ENCODE peak calls at places on chromosomes 5 and 9, in seven cellular contexts. One of them, this sample, is unnamed.

GRCh38 chr5:100644776-100645175 is 109.6 kb downstream of the FAM174A start:
- DNase-seq in D721Med: no peak
- DNase-seq in foreskin fibroblast: no peak
- DNase-seq in upper lobe of left lung: no peak
- DNase-seq in AG09309: no peak
- DNase-seq in ascending aorta: no peak
- DNase-seq in body of pancreas: no peak
- DNase-seq in this sample: no peak

GRCh38 chr9:117044241-117044640 is 357.1 kb downstream of the TRIM32 start:
- DNase-seq in D721Med: no peak
- DNase-seq in foreskin fibroblast: no peak
- DNase-seq in upper lobe of left lung: no peak
- DNase-seq in AG09309: no peak
- DNase-seq in ascending aorta: no peak
- DNase-seq in body of pancreas: no peak
- DNase-seq in this sample: no peak

GRCh38 chr5:58127132-58127485 is 332.8 kb downstream of the PLK2 start:
- DNase-seq in D721Med: no peak
- DNase-seq in foreskin fibroblast: no peak
- DNase-seq in upper lobe of left lung: no peak
- DNase-seq in AG09309: no peak
- DNase-seq in ascending aorta: no peak
- DNase-seq in body of pancreas: no peak
- DNase-seq in this sample: no peak

GRCh38 chr9:76403352-76403751 is 9.1 kb upstream of the RFK start:
- DNase-seq in D721Med: no peak
- DNase-seq in foreskin fibroblast: peak
- DNase-seq in upper lobe of left lung: no peak
- DNase-seq in AG09309: peak
- DNase-seq in ascending aorta: no peak
- DNase-seq in body of pancreas: no peak
- DNase-seq in this sample: no peak

GRCh38 chr9:123361086-123361730 is 5.2 kb downstream of the CRB2 start:
- DNase-seq in D721Med: peak
- DNase-seq in foreskin fibroblast: no peak
- DNase-seq in upper lobe of left lung: no peak
- DNase-seq in AG09309: no peak
- DNase-seq in ascending aorta: no peak
- DNase-seq in body of pancreas: no peak
- DNase-seq in this sample: no peak

GRCh38 chr9:137900584-137901310 is 23.2 kb downstream of the CACNA1B start:
- DNase-seq in D721Med: no peak
- DNase-seq in foreskin fibroblast: no peak
- DNase-seq in upper lobe of left lung: no peak
- DNase-seq in AG09309: no peak
- DNase-seq in ascending aorta: no peak
- DNase-seq in body of pancreas: no peak
- DNase-seq in this sample: no peak

GRCh38 chr9:127283917-127284316 is 19.3 kb downstream of the GARNL3 start:
- DNase-seq in D721Med: no peak
- DNase-seq in foreskin fibroblast: peak
- DNase-seq in upper lobe of left lung: no peak
- DNase-seq in AG09309: peak
- DNase-seq in ascending aorta: no peak
- DNase-seq in body of pancreas: no peak
- DNase-seq in this sample: no peak

GRCh38 chr5:443239-444151 is 519 bp downstream of the EXOC3 start:
- DNase-seq in D721Med: peak
- DNase-seq in foreskin fibroblast: no peak
- DNase-seq in upper lobe of left lung: peak
- DNase-seq in AG09309: no peak
- DNase-seq in ascending aorta: no peak
- DNase-seq in body of pancreas: peak
- DNase-seq in this sample: no peak

GRCh38 chr9:125810161-125810560 is 63.0 kb downstream of the PBX3 start:
- DNase-seq in D721Med: no peak
- DNase-seq in foreskin fibroblast: peak
- DNase-seq in upper lobe of left lung: no peak
- DNase-seq in AG09309: peak
- DNase-seq in ascending aorta: no peak
- DNase-seq in body of pancreas: no peak
- DNase-seq in this sample: no peak

GRCh38 chr5:50958852-50959457 is 292.5 kb downstream of the PARP8 start:
- DNase-seq in D721Med: no peak
- DNase-seq in foreskin fibroblast: peak
- DNase-seq in upper lobe of left lung: no peak
- DNase-seq in AG09309: no peak
- DNase-seq in ascending aorta: no peak
- DNase-seq in body of pancreas: peak
- DNase-seq in this sample: no peak

GRCh38 chr5:37921452-37921851 is 81.6 kb upstream of the GDNF start:
- DNase-seq in D721Med: no peak
- DNase-seq in foreskin fibroblast: peak
- DNase-seq in upper lobe of left lung: no peak
- DNase-seq in AG09309: no peak
- DNase-seq in ascending aorta: no peak
- DNase-seq in body of pancreas: no peak
- DNase-seq in this sample: no peak

GRCh38 chr5:107887181-107887580 is 216.4 kb upstream of the EFNA5 start:
- DNase-seq in D721Med: no peak
- DNase-seq in foreskin fibroblast: no peak
- DNase-seq in upper lobe of left lung: no peak
- DNase-seq in AG09309: no peak
- DNase-seq in ascending aorta: no peak
- DNase-seq in body of pancreas: no peak
- DNase-seq in this sample: no peak

GRCh38 chr9:16425572-16425971 is 444.9 kb downstream of the BNC2 start:
- DNase-seq in D721Med: no peak
- DNase-seq in foreskin fibroblast: peak
- DNase-seq in upper lobe of left lung: no peak
- DNase-seq in AG09309: no peak
- DNase-seq in ascending aorta: no peak
- DNase-seq in body of pancreas: no peak
- DNase-seq in this sample: no peak

GRCh38 chr9:124810513-124811355 is 33.8 kb downstream of the OLFML2A start:
- DNase-seq in D721Med: no peak
- DNase-seq in foreskin fibroblast: peak
- DNase-seq in upper lobe of left lung: no peak
- DNase-seq in AG09309: no peak
- DNase-seq in ascending aorta: no peak
- DNase-seq in body of pancreas: no peak
- DNase-seq in this sample: no peak

GRCh38 chr5:56588636-56589485 is 226.5 kb upstream of the MAP3K1 start:
- DNase-seq in D721Med: no peak
- DNase-seq in foreskin fibroblast: no peak
- DNase-seq in upper lobe of left lung: peak
- DNase-seq in AG09309: no peak
- DNase-seq in ascending aorta: no peak
- DNase-seq in body of pancreas: no peak
- DNase-seq in this sample: no peak

GRCh38 chr9:112421771-112422222 is 41.9 kb downstream of the HSDL2 start:
- DNase-seq in D721Med: no peak
- DNase-seq in foreskin fibroblast: no peak
- DNase-seq in upper lobe of left lung: no peak
- DNase-seq in AG09309: no peak
- DNase-seq in ascending aorta: no peak
- DNase-seq in body of pancreas: no peak
- DNase-seq in this sample: no peak

GRCh38 chr9:129102791-129103594 is 7.6 kb downstream of the CRAT start:
- DNase-seq in D721Med: peak
- DNase-seq in foreskin fibroblast: peak
- DNase-seq in upper lobe of left lung: no peak
- DNase-seq in AG09309: no peak
- DNase-seq in ascending aorta: no peak
- DNase-seq in body of pancreas: peak
- DNase-seq in this sample: no peak

GRCh38 chr5:78587081-78587774 is 61.3 kb downstream of the LHFPL2 start:
- DNase-seq in D721Med: peak
- DNase-seq in foreskin fibroblast: peak
- DNase-seq in upper lobe of left lung: no peak
- DNase-seq in AG09309: no peak
- DNase-seq in ascending aorta: no peak
- DNase-seq in body of pancreas: no peak
- DNase-seq in this sample: no peak

GRCh38 chr5:23027341-23027740 is 174.2 kb upstream of the CDH12 start:
- DNase-seq in D721Med: no peak
- DNase-seq in foreskin fibroblast: no peak
- DNase-seq in upper lobe of left lung: no peak
- DNase-seq in AG09309: no peak
- DNase-seq in ascending aorta: no peak
- DNase-seq in body of pancreas: no peak
- DNase-seq in this sample: no peak

GRCh38 chr5:134034326-134034725 is 29.6 kb upstream of the VDAC1 start:
- DNase-seq in D721Med: no peak
- DNase-seq in foreskin fibroblast: no peak
- DNase-seq in upper lobe of left lung: no peak
- DNase-seq in AG09309: no peak
- DNase-seq in ascending aorta: no peak
- DNase-seq in body of pancreas: no peak
- DNase-seq in this sample: no peak

GRCh38 chr9:98146101-98146991 is 27.3 kb upstream of the TRIM14 start:
- DNase-seq in D721Med: no peak
- DNase-seq in foreskin fibroblast: peak
- DNase-seq in upper lobe of left lung: peak
- DNase-seq in AG09309: peak
- DNase-seq in ascending aorta: no peak
- DNase-seq in body of pancreas: peak
- DNase-seq in this sample: no peak

GRCh38 chr5:140868721-140869554 is at the start of gene PCDHA11:
- DNase-seq in D721Med: no peak
- DNase-seq in foreskin fibroblast: no peak
- DNase-seq in upper lobe of left lung: peak
- DNase-seq in AG09309: no peak
- DNase-seq in ascending aorta: no peak
- DNase-seq in body of pancreas: peak
- DNase-seq in this sample: peak
- TF ChIP-seq CTCF in D721Med: no peak
- TF ChIP-seq CTCF in foreskin fibroblast: no peak
- TF ChIP-seq CTCF in upper lobe of left lung: no peak
- TF ChIP-seq CTCF in AG09309: peak
- TF ChIP-seq CTCF in ascending aorta: no peak
- TF ChIP-seq CTCF in body of pancreas: peak
- TF ChIP-seq CTCF in this sample: peak

GRCh38 chr5:160092519-160092918 is 26.7 kb downstream of the PWWP2A start:
- DNase-seq in D721Med: no peak
- DNase-seq in foreskin fibroblast: no peak
- DNase-seq in upper lobe of left lung: no peak
- DNase-seq in AG09309: no peak
- DNase-seq in ascending aorta: no peak
- DNase-seq in body of pancreas: no peak
- DNase-seq in this sample: no peak

GRCh38 chr5:160090059-160090458 is 29.2 kb downstream of the PWWP2A start:
- DNase-seq in D721Med: no peak
- DNase-seq in foreskin fibroblast: no peak
- DNase-seq in upper lobe of left lung: no peak
- DNase-seq in AG09309: no peak
- DNase-seq in ascending aorta: no peak
- DNase-seq in body of pancreas: no peak
- DNase-seq in this sample: no peak

GRCh38 chr5:160087244-160087643 is 32.0 kb downstream of the PWWP2A start:
- DNase-seq in D721Med: no peak
- DNase-seq in foreskin fibroblast: no peak
- DNase-seq in upper lobe of left lung: no peak
- DNase-seq in AG09309: no peak
- DNase-seq in ascending aorta: no peak
- DNase-seq in body of pancreas: no peak
- DNase-seq in this sample: no peak

GRCh38 chr5:160088805-160089204 is 30.4 kb downstream of the PWWP2A start:
- DNase-seq in D721Med: no peak
- DNase-seq in foreskin fibroblast: no peak
- DNase-seq in upper lobe of left lung: no peak
- DNase-seq in AG09309: no peak
- DNase-seq in ascending aorta: no peak
- DNase-seq in body of pancreas: no peak
- DNase-seq in this sample: no peak

GRCh38 chr5:160089549-160089948 is 29.7 kb downstream of the PWWP2A start:
- DNase-seq in D721Med: no peak
- DNase-seq in foreskin fibroblast: peak
- DNase-seq in upper lobe of left lung: no peak
- DNase-seq in AG09309: no peak
- DNase-seq in ascending aorta: no peak
- DNase-seq in body of pancreas: no peak
- DNase-seq in this sample: no peak
- TF ChIP-seq CTCF in D721Med: no peak
- TF ChIP-seq CTCF in foreskin fibroblast: no peak
- TF ChIP-seq CTCF in upper lobe of left lung: no peak
- TF ChIP-seq CTCF in AG09309: no peak
- TF ChIP-seq CTCF in ascending aorta: no peak
- TF ChIP-seq CTCF in body of pancreas: no peak
- TF ChIP-seq CTCF in this sample: no peak

GRCh38 chr5:166961028-166961427 is 1330.4 kb upstream of the WWC1 start:
- DNase-seq in D721Med: no peak
- DNase-seq in foreskin fibroblast: peak
- DNase-seq in upper lobe of left lung: no peak
- DNase-seq in AG09309: no peak
- DNase-seq in ascending aorta: no peak
- DNase-seq in body of pancreas: peak
- DNase-seq in this sample: no peak
- TF ChIP-seq CTCF in D721Med: peak
- TF ChIP-seq CTCF in foreskin fibroblast: no peak
- TF ChIP-seq CTCF in upper lobe of left lung: no peak
- TF ChIP-seq CTCF in AG09309: no peak
- TF ChIP-seq CTCF in ascending aorta: no peak
- TF ChIP-seq CTCF in body of pancreas: peak
- TF ChIP-seq CTCF in this sample: peak

GRCh38 chr5:124176692-124177091 is 569.7 kb downstream of the ZNF608 start:
- DNase-seq in D721Med: no peak
- DNase-seq in foreskin fibroblast: no peak
- DNase-seq in upper lobe of left lung: no peak
- DNase-seq in AG09309: no peak
- DNase-seq in ascending aorta: no peak
- DNase-seq in body of pancreas: peak
- DNase-seq in this sample: no peak
- TF ChIP-seq CTCF in D721Med: no peak
- TF ChIP-seq CTCF in foreskin fibroblast: no peak
- TF ChIP-seq CTCF in upper lobe of left lung: no peak
- TF ChIP-seq CTCF in AG09309: no peak
- TF ChIP-seq CTCF in ascending aorta: peak
- TF ChIP-seq CTCF in body of pancreas: peak
- TF ChIP-seq CTCF in this sample: peak

GRCh38 chr5:34915139-34915855 is at the start of the genes BRIX1 and RAD1:
- DNase-seq in D721Med: peak
- DNase-seq in foreskin fibroblast: peak
- DNase-seq in upper lobe of left lung: peak
- DNase-seq in AG09309: peak
- DNase-seq in ascending aorta: peak
- DNase-seq in body of pancreas: peak
- DNase-seq in this sample: peak
- TF ChIP-seq CTCF in D721Med: peak
- TF ChIP-seq CTCF in foreskin fibroblast: no peak
- TF ChIP-seq CTCF in upper lobe of left lung: no peak
- TF ChIP-seq CTCF in AG09309: peak
- TF ChIP-seq CTCF in ascending aorta: no peak
- TF ChIP-seq CTCF in body of pancreas: peak
- TF ChIP-seq CTCF in this sample: peak

GRCh38 chr5:160237571-160238093 is 8.3 kb downstream of the FABP6 start:
- DNase-seq in D721Med: no peak
- DNase-seq in foreskin fibroblast: no peak
- DNase-seq in upper lobe of left lung: no peak
- DNase-seq in AG09309: no peak
- DNase-seq in ascending aorta: no peak
- DNase-seq in body of pancreas: no peak
- DNase-seq in this sample: no peak
- TF ChIP-seq CTCF in D721Med: no peak
- TF ChIP-seq CTCF in foreskin fibroblast: no peak
- TF ChIP-seq CTCF in upper lobe of left lung: no peak
- TF ChIP-seq CTCF in AG09309: no peak
- TF ChIP-seq CTCF in ascending aorta: no peak
- TF ChIP-seq CTCF in body of pancreas: no peak
- TF ChIP-seq CTCF in this sample: no peak